ENCODE peak calls at places on chromosomes 7 and 10, in eight cellular contexts. Y is HCT116, V is SK-N-SH, J is GM23338, X is GM12878, T is stomach, O is breast epithelium, R is Panc1. W is an unnamed sample.

GRCh38 chr10:46229144-46229563 is 57.6 kb upstream of the ANTXRL start:
- DNase-seq in Y (no peak), V (peak), J (peak), X (no peak), T (peak), O (no peak), R (peak), W (peak)

GRCh38 chr7:133139350-133139749 is 57.5 kb upstream of the CHCHD3 start:
- DNase-seq in Y (peak), V (no peak), J (peak), X (no peak), T (no peak), O (no peak), R (no peak), W (no peak)

GRCh38 chr7:158815046-158815445 is 14.3 kb downstream of the ESYT2 start:
- DNase-seq in Y (no peak), V (no peak), J (peak), X (no peak), T (no peak), O (no peak), R (no peak), W (no peak)

GRCh38 chr7:2117681-2118045 is 115.1 kb downstream of the MAD1L1 start:
- DNase-seq in Y (no peak), V (no peak), J (no peak), X (no peak), T (no peak), O (no peak), R (no peak), W (no peak)

GRCh38 chr7:28754027-28754426 is 204.1 kb downstream of the TRIL start:
- DNase-seq in Y (no peak), V (no peak), J (no peak), X (no peak), T (no peak), O (no peak), R (no peak), W (no peak)

GRCh38 chr10:79387466-79387973 is 40.3 kb downstream of the PPIF start:
- DNase-seq in Y (no peak), V (peak), J (no peak), X (no peak), T (no peak), O (no peak), R (no peak), W (no peak)

GRCh38 chr10:77710759-77711682 is 73.4 kb upstream of the KCNMA1 start:
- DNase-seq in Y (peak), V (peak), J (peak), X (no peak), T (peak), O (peak), R (peak), W (no peak)

GRCh38 chr7:129780257-129781127 is 169.0 kb downstream of the NRF1 start:
- DNase-seq in Y (peak), V (peak), J (peak), X (no peak), T (peak), O (peak), R (peak), W (no peak)

GRCh38 chr7:42002654-42003053 is 234.4 kb downstream of the GLI3 start:
- DNase-seq in Y (no peak), V (no peak), J (no peak), X (no peak), T (no peak), O (no peak), R (no peak), W (no peak)

DNA sequence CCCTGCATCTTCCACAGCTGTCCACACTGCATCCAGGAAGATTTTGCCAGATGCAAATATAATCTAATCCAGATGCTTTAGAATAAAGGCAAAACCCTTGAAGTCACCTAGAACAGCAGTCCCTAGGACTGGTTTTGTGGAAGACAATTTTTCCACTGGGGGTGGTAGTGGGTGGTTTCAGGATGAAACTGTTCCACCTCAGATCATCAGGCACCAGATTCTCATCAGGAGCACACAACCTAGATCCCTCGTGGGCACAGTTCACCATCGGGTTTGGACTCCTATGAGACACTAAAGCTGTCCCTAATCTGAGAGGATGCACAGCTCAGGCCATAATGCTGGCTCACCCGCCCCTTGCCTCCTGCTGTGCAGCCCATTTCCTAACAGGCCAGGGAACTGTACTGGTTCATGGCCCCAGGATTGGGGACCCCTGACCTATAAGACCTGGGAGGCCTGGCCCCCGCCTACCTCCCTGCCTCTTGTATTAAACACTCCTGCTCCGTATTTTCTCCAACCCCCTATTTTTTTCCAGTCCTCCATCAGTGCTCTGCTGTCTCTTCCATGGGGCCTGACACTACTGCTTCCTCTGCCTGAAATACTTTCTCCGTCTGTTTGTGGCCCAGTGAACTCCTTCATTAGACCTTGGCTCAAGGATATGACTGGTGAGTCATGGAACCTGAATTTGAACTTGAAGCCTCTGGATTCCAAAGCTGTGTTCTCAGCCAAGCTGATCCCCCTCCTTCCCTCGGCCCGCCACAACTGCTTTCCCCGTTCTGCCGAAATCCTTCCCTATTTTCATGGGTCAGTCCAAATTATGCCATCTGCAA is 79.9 kb upstream of the RHEB start:
- DNase-seq in Y (peak), V (peak), J (no peak), X (no peak), T (no peak), O (no peak), R (peak), W (peak)
- TF ChIP-seq POLR2AphosphoS5 in Y (peak), V (peak), J (no peak), X (no peak), T (peak), O (no peak), R (peak), W (peak)

DNA sequence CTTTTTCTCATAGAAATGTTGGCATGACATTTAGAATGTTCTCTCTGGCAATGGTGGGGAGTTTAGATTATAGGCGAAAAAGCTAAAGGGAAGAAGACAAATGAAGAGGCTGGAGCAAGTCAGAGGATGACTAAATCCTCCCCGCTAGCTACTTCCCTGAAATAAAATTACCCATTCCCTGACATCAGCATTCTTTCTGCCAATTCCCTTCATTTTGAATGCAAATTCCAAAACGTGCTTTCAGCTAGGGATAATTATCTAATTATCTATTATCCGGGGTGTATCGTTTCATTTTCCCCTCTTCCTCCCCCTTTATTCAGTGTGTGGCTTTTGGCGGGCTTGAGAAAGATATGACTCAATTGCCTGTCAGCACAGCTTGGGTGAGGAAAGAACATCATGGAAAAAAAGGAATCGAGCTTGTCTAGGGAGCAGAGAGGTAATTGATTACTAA is 672.3 kb downstream of the TNS3 start:
- DNase-seq in Y (no peak), V (no peak), J (no peak), X (no peak), T (no peak), O (no peak), R (no peak), W (no peak)
- TF ChIP-seq CTCF in Y (no peak), V (no peak), J (no peak), X (no peak), T (no peak), O (no peak), R (no peak), W (no peak)

DNA sequence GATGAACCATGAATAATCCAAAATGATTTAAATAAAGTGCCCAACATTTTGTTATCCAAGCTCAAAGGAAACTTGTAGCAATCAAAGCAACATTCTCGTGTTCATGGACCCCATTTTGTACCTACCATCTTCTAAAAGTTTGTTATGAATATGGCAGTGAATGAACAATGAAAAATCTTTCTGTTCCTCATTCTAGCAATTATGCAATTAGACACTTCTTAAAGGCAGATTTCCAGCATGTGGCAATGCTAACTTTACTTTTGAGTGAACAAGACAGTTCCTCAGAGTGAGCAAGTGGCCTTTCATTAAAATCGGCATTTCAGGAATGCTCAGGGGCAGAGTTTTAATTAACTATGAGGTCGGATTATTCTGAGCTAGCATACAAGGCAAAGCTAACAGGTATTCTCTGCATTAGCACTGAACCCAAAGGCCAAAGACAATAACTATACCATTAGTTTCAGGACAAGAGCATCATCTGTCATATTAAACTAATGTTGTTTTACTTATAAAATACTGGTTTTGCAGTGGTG is 48.4 kb upstream of the NFE2L3 start:
- DNase-seq in Y (no peak), V (no peak), J (no peak), X (no peak), T (no peak), O (no peak), R (no peak), W (no peak)
- TF ChIP-seq POLR2AphosphoS5 in Y (no peak), V (no peak), J (no peak), X (no peak), T (no peak), O (no peak), R (no peak), W (no peak)

DNA sequence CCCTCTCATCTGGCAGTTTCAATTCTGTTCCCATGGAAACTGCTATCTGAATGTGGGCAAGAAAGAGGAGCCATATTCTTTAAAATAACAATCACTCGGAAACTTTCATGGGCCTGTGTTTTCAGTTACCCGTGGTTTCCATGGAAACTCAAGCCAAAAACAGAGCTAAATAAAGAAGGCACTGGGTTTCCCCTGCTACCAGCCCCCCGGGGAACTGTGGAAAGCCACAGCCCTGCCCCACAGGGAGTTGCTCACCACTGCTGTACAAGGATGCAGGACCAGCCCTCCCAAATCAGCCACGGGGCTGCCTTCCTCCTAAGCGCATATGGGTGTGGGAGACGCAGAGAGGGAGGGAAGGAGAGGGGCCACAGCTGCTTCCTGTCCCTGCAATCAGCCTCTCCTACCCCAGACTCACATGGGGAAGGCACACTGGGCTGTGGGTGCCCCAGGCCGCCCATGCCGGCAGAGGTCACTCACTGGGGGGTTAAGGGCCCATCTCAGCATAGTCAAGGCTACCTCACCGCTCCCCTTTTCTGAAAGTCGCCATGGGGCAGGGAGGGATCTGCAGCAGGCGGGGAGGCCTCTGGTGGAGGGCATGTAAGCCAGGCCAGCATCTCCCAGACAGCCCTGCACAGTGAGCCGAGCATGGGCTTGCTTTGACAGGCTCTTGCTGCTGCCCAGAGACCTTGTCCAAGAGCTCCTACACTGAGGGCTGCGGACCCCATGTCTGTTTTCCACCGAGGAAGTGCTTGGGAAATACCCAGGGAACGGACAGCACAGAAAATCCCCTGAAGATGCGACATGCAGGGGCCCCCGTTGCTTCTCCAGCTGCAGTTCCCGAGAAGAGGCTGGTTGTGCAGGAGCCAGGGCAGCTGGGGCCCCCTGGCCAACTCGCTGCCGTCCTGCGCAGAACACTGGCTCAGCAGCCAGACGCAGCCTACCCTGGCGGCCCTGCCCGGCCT is 157.3 kb upstream of the PPP2R2D start:
- DNase-seq in Y (no peak), V (peak), J (peak), X (peak), T (no peak), O (no peak), R (no peak), W (no peak)
- TF ChIP-seq CTCF in Y (no peak), V (no peak), J (no peak), X (no peak), T (no peak), O (no peak), R (no peak), W (no peak)

DNA sequence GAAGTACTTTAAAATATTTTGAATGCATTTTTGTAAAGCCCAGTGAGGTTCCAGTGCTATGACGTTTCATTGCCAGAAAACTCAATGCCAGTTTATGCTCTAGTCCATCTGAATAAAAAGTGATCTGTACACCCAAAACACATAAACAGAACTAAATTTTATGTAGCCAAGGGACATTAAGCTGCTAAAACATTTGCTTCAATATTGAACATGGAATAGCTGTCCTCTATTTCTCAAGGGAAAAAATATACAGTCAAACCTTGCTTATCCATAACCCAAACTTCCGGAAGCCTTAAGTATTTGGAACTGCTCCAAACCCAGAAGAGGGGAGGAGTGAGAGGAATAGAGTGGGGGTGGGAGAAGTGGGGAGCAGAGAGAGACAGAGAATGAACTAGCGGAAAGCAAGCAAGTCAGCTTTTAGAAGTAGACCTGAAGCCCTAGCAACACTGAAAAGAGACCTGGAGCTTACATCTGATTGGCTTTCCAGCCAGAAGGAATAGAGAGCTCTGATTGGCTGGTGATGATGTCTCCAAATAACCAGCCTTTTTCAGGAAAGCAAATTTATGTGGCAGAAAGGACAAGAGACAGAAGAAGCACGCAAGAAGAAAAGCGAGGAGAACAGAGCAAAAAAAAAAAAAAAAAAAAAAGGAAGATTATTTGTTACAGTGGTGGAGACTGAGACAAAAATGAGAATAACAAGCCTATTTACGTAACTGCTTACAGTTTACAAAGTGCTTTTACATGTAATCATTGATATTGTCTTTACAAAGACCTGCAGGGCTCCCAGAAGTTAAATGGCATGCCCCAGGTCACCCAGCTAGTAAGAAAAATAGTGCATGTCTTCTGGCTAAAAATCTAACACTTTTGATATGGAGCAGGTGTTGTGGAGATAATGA is 196.0 kb downstream of the RNLS start:
- DNase-seq in Y (peak), V (peak), J (peak), X (peak), T (no peak), O (no peak), R (no peak), W (no peak)
- TF ChIP-seq POLR2AphosphoS5 in Y (no peak), V (no peak), J (no peak), X (peak), T (peak), O (peak), R (no peak), W (no peak)

W was measured in vagina.